ENCODE peak calls at places on chromosomes 16 and 17, in four cellular contexts. S is activated T-helper 2 cell treated with anti-CD3 and anti-CD28 coated beads, Interferon-gamma antibody, Interleukin-2, Interleukin-4, amounts not matched to agents 10 μg/mL and 5 μg/mL and 100 μg/mL, durations not matched to agents 14 hours and 24 hours and 36 hours; T is choroid plexus epithelial cell; M is GM23248. K is an unnamed sample.

GRCh38 chr17:46262271-46262670 is 32.7 kb upstream of the LRRC37A start:
- DNase-seq in S (no peak), T (no peak), M (no peak), K (peak)

GRCh38 chr16:75219838-75220237 is 1.1 kb downstream of the CTRB1 start:
- DNase-seq in S (no peak), T (no peak), M (no peak), K (no peak)

GRCh38 chr17:59505610-59506276 is 59.7 kb upstream of the DHX40 start:
- DNase-seq in S (no peak), T (peak), M (peak), K (peak)

GRCh38 chr17:73340093-73340596 is 28.3 kb upstream of the CDC42EP4 start:
- DNase-seq in S (no peak), T (peak), M (peak), K (peak)

GRCh38 chr16:84970447-84971127 is 40.7 kb downstream of the ZDHHC7 start:
- DNase-seq in S (peak), T (peak), M (peak), K (peak)

GRCh38 chr16:18942069-18942468 is 15.9 kb upstream of the SMG1 start:
- DNase-seq in S (no peak), T (no peak), M (no peak), K (peak)

GRCh38 chr17:76527430-76528111 is 9.9 kb downstream of the CYGB start:
- DNase-seq in S (no peak), T (peak), M (no peak), K (peak)

GRCh38 chr16:30997000-30997886 is 12.2 kb downstream of the HSD3B7 start:
- DNase-seq in S (peak), T (peak), M (peak), K (peak)

GRCh38 chr17:27807567-27808470 is 7.5 kb upstream of the NOS2 start:
- DNase-seq in S (peak), T (no peak), M (no peak), K (no peak)

GRCh38 chr17:28717578-28718316 is at the start of gene RAB34:
- DNase-seq in S (no peak), T (peak), M (peak), K (peak)

GRCh38 chr16:69311533-69312388 is 611 bp downstream of the VPS4A start:
- DNase-seq in S (no peak), T (peak), M (peak), K (peak)

GRCh38 chr17:8829036-8829941 is 30.1 kb upstream of the MFSD6L start:
- DNase-seq in S (peak), T (no peak), M (no peak), K (no peak)

GRCh38 chr17:75764711-75765421 is at the start of gene GALK1:
- DNase-seq in S (peak), T (peak), M (peak), K (peak)

GRCh38 chr17:19370493-19370960 is 7.8 kb upstream of the MAPK7 start:
- DNase-seq in S (no peak), T (no peak), M (no peak), K (no peak)

GRCh38 chr16:20611350-20611902 is 35.3 kb upstream of the ACSM2B start:
- DNase-seq in S (no peak), T (no peak), M (no peak), K (no peak)

GRCh38 chr17:20266806-20267458 is 200.4 kb downstream of the LGALS9B start:
- DNase-seq in S (no peak), T (peak), M (peak), K (peak)

GRCh38 chr17:66331038-66331816 is 28.8 kb downstream of the PRKCA start:
- DNase-seq in S (peak), T (no peak), M (no peak), K (no peak)

GRCh38 chr17:69084911-69085310 is 24.2 kb upstream of the ABCA9 start:
- DNase-seq in S (no peak), T (no peak), M (peak), K (peak)

GRCh38 chr17:40561871-40562611 is 3.2 kb downstream of the CCR7 start:
- DNase-seq in S (peak), T (no peak), M (peak), K (no peak)

GRCh38 chr17:57859601-57860413 is 10.0 kb upstream of the MRPS23 start:
- DNase-seq in S (no peak), T (no peak), M (no peak), K (no peak)

GRCh38 chr17:7173687-7174602 is 5.2 kb downstream of the ASGR1 start:
- DNase-seq in S (peak), T (peak), M (peak), K (peak)

GRCh38 chr17:46972346-46972745 is 6.7 kb downstream of the RPRML start:
- DNase-seq in S (no peak), T (no peak), M (no peak), K (no peak)

GRCh38 chr17:80129006-80129565 is 17.8 kb downstream of the EIF4A3 start:
- DNase-seq in S (no peak), T (peak), M (peak), K (no peak)

GRCh38 chr16:85481206-85481605 is 131.9 kb upstream of the GSE1 start:
- DNase-seq in S (no peak), T (no peak), M (no peak), K (no peak)

GRCh38 chr16:57244767-57245471 is at the start of gene ARL2BP:
- DNase-seq in S (peak), T (peak), M (peak), K (peak)

GRCh38 chr17:4161179-4161559 is 18.2 kb downstream of the CYB5D2 start:
- DNase-seq in S (no peak), T (peak), M (peak), K (peak)

GRCh38 chr17:19752216-19753048 is 4.3 kb upstream of the ALDH3A1 start:
- DNase-seq in S (no peak), T (no peak), M (peak), K (peak)

GRCh38 chr17:33171931-33172330 is 121.2 kb downstream of the ASIC2 start:
- DNase-seq in S (no peak), T (no peak), M (no peak), K (no peak)

GRCh38 chr16:53745753-53746258 is 41.9 kb downstream of the FTO start:
- DNase-seq in S (no peak), T (no peak), M (peak), K (peak)